ENCODE peak calls at places on chromosomes 5 and 9, in eight cellular contexts. One of them, this sample, is unnamed.

GRCh38 chr5:141338538-141339306 is at the start of gene PCDHGA2:
- DNase-seq in transverse colon: no peak
- DNase-seq in prostate gland: no peak
- DNase-seq in ovary: peak
- DNase-seq in HCT116: no peak
- DNase-seq in heart left ventricle: peak
- DNase-seq in stomach: no peak
- DNase-seq in upper lobe of left lung: no peak
- DNase-seq in this sample: no peak

GRCh38 chr5:93186031-93186682 is 394.9 kb downstream of the NR2F1-AS1 start:
- DNase-seq in transverse colon: no peak
- DNase-seq in prostate gland: no peak
- DNase-seq in ovary: no peak
- DNase-seq in HCT116: peak
- DNase-seq in heart left ventricle: no peak
- DNase-seq in stomach: no peak
- DNase-seq in upper lobe of left lung: no peak
- DNase-seq in this sample: no peak

GRCh38 chr9:124210697-124211096 is 47.1 kb upstream of the NEK6 start:
- DNase-seq in transverse colon: no peak
- DNase-seq in prostate gland: no peak
- DNase-seq in ovary: no peak
- DNase-seq in HCT116: no peak
- DNase-seq in heart left ventricle: no peak
- DNase-seq in stomach: no peak
- DNase-seq in upper lobe of left lung: no peak
- DNase-seq in this sample: no peak

GRCh38 chr5:128671861-128672414 is 133.9 kb upstream of the FBN2 start:
- DNase-seq in transverse colon: no peak
- DNase-seq in prostate gland: no peak
- DNase-seq in ovary: no peak
- DNase-seq in HCT116: no peak
- DNase-seq in heart left ventricle: no peak
- DNase-seq in stomach: no peak
- DNase-seq in upper lobe of left lung: no peak
- DNase-seq in this sample: no peak

GRCh38 chr5:5132896-5133295 is 7.2 kb upstream of the ADAMTS16 start:
- DNase-seq in transverse colon: no peak
- DNase-seq in prostate gland: no peak
- DNase-seq in ovary: no peak
- DNase-seq in HCT116: no peak
- DNase-seq in heart left ventricle: no peak
- DNase-seq in stomach: no peak
- DNase-seq in upper lobe of left lung: no peak
- DNase-seq in this sample: no peak

GRCh38 chr5:177123789-177124485 is 9.6 kb upstream of the NSD1 start:
- DNase-seq in transverse colon: no peak
- DNase-seq in prostate gland: no peak
- DNase-seq in ovary: no peak
- DNase-seq in HCT116: no peak
- DNase-seq in heart left ventricle: no peak
- DNase-seq in stomach: no peak
- DNase-seq in upper lobe of left lung: no peak
- DNase-seq in this sample: no peak

GRCh38 chr5:89686081-89686765 is 723.3 kb downstream of the CETN3 start:
- DNase-seq in transverse colon: no peak
- DNase-seq in prostate gland: no peak
- DNase-seq in ovary: no peak
- DNase-seq in HCT116: no peak
- DNase-seq in heart left ventricle: no peak
- DNase-seq in stomach: no peak
- DNase-seq in upper lobe of left lung: no peak
- DNase-seq in this sample: no peak

GRCh38 chr5:163252951-163253350 is 184.4 kb upstream of the CCNG1 start:
- DNase-seq in transverse colon: no peak
- DNase-seq in prostate gland: no peak
- DNase-seq in ovary: no peak
- DNase-seq in HCT116: no peak
- DNase-seq in heart left ventricle: no peak
- DNase-seq in stomach: no peak
- DNase-seq in upper lobe of left lung: no peak
- DNase-seq in this sample: no peak

GRCh38 chr5:170306381-170306790 is 8.8 kb upstream of the LCP2 start:
- DNase-seq in transverse colon: no peak
- DNase-seq in prostate gland: no peak
- DNase-seq in ovary: peak
- DNase-seq in HCT116: no peak
- DNase-seq in heart left ventricle: peak
- DNase-seq in stomach: peak
- DNase-seq in upper lobe of left lung: peak
- DNase-seq in this sample: peak

DNA sequence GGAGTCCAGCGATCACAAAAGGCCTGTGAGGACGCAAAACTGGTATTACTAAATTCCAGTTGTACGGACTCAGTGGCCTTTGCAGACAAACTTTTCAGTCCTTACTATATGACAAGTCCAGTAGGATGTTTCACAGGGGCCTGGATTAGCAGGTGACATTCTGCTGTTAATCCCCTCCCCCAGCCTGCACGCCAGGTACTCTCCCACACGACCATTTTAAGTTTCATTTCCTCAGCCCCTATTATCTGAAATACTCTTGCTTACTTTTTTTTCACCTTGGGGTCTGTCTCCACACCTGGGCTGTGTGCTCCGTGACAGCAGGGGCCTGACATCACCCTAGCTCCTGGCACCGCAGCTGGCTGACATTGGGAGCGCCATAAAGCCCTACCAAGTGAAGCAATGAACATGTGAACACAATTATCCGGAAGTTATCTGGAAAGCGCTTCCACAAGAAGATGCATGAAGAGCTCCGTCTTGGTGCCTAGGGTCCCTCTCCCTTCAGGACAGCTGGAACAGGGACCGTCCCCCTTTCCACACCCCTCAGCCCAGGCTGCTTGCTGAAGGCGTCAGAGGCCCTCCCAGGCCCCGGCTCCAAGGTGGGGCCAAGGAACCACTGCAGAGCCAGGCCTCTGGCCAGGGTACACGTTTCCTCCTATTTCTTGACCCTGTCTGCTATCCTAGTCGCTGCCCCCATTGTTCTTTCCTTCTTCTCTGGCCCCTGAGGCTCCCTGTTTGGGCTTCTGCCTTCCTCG is 39.7 kb upstream of the ZNF622 start:
- DNase-seq in transverse colon: no peak
- DNase-seq in prostate gland: no peak
- DNase-seq in ovary: no peak
- DNase-seq in HCT116: no peak
- DNase-seq in heart left ventricle: no peak
- DNase-seq in stomach: no peak
- DNase-seq in upper lobe of left lung: no peak
- DNase-seq in this sample: no peak
- TF ChIP-seq POLR2A in transverse colon: no peak
- TF ChIP-seq POLR2A in prostate gland: no peak
- TF ChIP-seq POLR2A in ovary: no peak
- TF ChIP-seq POLR2A in HCT116: no peak
- TF ChIP-seq POLR2A in heart left ventricle: no peak
- TF ChIP-seq POLR2A in stomach: no peak
- TF ChIP-seq POLR2A in upper lobe of left lung: no peak
- TF ChIP-seq POLR2A in this sample: no peak

GRCh38 chr5:14669975-14670374 is 5.5 kb downstream of the OTULIN start:
- DNase-seq in transverse colon: no peak
- DNase-seq in prostate gland: no peak
- DNase-seq in ovary: no peak
- DNase-seq in HCT116: no peak
- DNase-seq in heart left ventricle: no peak
- DNase-seq in stomach: no peak
- DNase-seq in upper lobe of left lung: no peak
- DNase-seq in this sample: no peak
- TF ChIP-seq POLR2A in transverse colon: no peak
- TF ChIP-seq POLR2A in prostate gland: no peak
- TF ChIP-seq POLR2A in ovary: no peak
- TF ChIP-seq POLR2A in HCT116: no peak
- TF ChIP-seq POLR2A in heart left ventricle: no peak
- TF ChIP-seq POLR2A in stomach: no peak
- TF ChIP-seq POLR2A in upper lobe of left lung: no peak
- TF ChIP-seq POLR2A in this sample: no peak

GRCh38 chr5:161189452-161189851 is 337.4 kb upstream of the ATP10B start:
- DNase-seq in transverse colon: no peak
- DNase-seq in prostate gland: no peak
- DNase-seq in ovary: no peak
- DNase-seq in HCT116: no peak
- DNase-seq in heart left ventricle: no peak
- DNase-seq in stomach: no peak
- DNase-seq in upper lobe of left lung: no peak
- DNase-seq in this sample: no peak
- TF ChIP-seq POLR2A in transverse colon: no peak
- TF ChIP-seq POLR2A in prostate gland: no peak
- TF ChIP-seq POLR2A in ovary: no peak
- TF ChIP-seq POLR2A in HCT116: no peak
- TF ChIP-seq POLR2A in heart left ventricle: no peak
- TF ChIP-seq POLR2A in stomach: no peak
- TF ChIP-seq POLR2A in upper lobe of left lung: no peak
- TF ChIP-seq POLR2A in this sample: no peak

DNA sequence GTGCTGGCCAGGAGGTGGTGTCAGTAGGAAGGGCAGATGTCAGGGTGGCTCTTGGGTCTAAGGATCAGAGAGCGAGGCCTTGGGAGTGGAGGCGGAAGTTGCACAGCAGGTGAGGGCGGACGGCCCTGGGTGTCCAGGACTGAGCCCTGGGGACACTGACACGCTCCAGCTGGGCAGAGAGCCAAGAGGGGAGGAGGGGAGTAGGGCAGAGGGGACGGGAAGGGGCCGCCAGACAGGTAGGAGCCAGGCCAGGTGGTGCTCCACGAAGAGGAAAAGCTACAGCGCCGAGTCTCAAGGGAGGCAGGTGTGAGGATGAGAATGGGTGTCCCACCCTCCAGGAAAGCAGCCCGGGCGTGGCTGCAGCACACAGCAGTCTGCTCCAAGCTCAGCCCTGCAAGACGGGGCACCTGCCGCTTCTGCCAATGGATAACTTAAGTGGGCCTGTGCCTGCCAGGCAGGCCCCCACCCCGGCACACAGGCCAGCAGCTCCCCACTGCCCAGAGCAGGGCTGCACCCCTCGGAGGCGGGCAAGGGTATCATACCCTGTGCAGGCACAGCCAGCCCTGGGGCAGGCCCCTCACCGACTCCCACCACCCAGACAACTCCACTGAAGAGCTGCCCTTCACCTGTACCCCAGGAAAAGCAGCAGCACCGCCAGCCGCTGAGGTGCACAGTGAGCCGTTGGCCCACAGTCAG is 4.9 kb downstream of the TPRN start:
- DNase-seq in transverse colon: peak
- DNase-seq in prostate gland: no peak
- DNase-seq in ovary: no peak
- DNase-seq in HCT116: no peak
- DNase-seq in heart left ventricle: no peak
- DNase-seq in stomach: peak
- DNase-seq in upper lobe of left lung: no peak
- DNase-seq in this sample: no peak
- TF ChIP-seq POLR2A in transverse colon: peak
- TF ChIP-seq POLR2A in prostate gland: no peak
- TF ChIP-seq POLR2A in ovary: no peak
- TF ChIP-seq POLR2A in HCT116: no peak
- TF ChIP-seq POLR2A in heart left ventricle: no peak
- TF ChIP-seq POLR2A in stomach: no peak
- TF ChIP-seq POLR2A in upper lobe of left lung: no peak
- TF ChIP-seq POLR2A in this sample: no peak

GRCh38 chr9:97982719-97983523 is at the start of gene ANP32B:
- DNase-seq in transverse colon: peak
- DNase-seq in prostate gland: peak
- DNase-seq in ovary: peak
- DNase-seq in HCT116: peak
- DNase-seq in heart left ventricle: peak
- DNase-seq in stomach: peak
- DNase-seq in upper lobe of left lung: peak
- DNase-seq in this sample: peak
- TF ChIP-seq POLR2A in transverse colon: peak
- TF ChIP-seq POLR2A in prostate gland: peak
- TF ChIP-seq POLR2A in ovary: peak
- TF ChIP-seq POLR2A in HCT116: no peak
- TF ChIP-seq POLR2A in heart left ventricle: peak
- TF ChIP-seq POLR2A in stomach: no peak
- TF ChIP-seq POLR2A in upper lobe of left lung: peak
- TF ChIP-seq POLR2A in this sample: peak